ENCODE peak calls at places on chromosomes 3 and 15, in five cellular contexts. One of them, this sample, is unnamed.
A peak's percentile ranks its signal among the peaks of the same experiment; 100 is the strongest.

GRCh38 chr3:65338571-65338970 is 650.8 kb upstream of the ADAMTS9 start:
- DNase-seq in H9: no peak
- DNase-seq in heart left ventricle: no peak
- DNase-seq in left ventricle myocardium inferior: no peak
- DNase-seq in CD8-positive, alpha-beta T cell: no peak
- DNase-seq in this sample: no peak

GRCh38 chr3:107892960-107893359 is 197.9 kb downstream of the CD47 start:
- DNase-seq in H9: no peak
- DNase-seq in left ventricle myocardium inferior: no peak
- DNase-seq in CD8-positive, alpha-beta T cell: no peak
- DNase-seq in heart left ventricle: no peak
- DNase-seq in this sample: no peak

GRCh38 chr3:72137865-72138861 is 353.2 kb upstream of the PROK2 start:
- DNase-seq in left ventricle myocardium inferior: peak; percentile 41
- DNase-seq in CD8-positive, alpha-beta T cell: no peak
- DNase-seq in H9: no peak
- DNase-seq in heart left ventricle: peak; percentile 41
- DNase-seq in this sample: no peak

GRCh38 chr15:101045236-101045646 is 126.1 kb downstream of the LRRK1 start:
- DNase-seq in heart left ventricle: peak; percentile 49
- DNase-seq in CD8-positive, alpha-beta T cell: no peak
- DNase-seq in left ventricle myocardium inferior: peak; percentile 17
- DNase-seq in H9: peak; percentile 21
- DNase-seq in this sample: peak; percentile 25

GRCh38 chr3:143538577-143538981 is 309.7 kb downstream of the SLC9A9 start:
- DNase-seq in left ventricle myocardium inferior: no peak
- DNase-seq in heart left ventricle: no peak
- DNase-seq in CD8-positive, alpha-beta T cell: no peak
- DNase-seq in H9: no peak
- DNase-seq in this sample: no peak

GRCh38 chr15:73293773-73294172 is 75.0 kb downstream of the HCN4 start:
- DNase-seq in heart left ventricle: no peak
- DNase-seq in H9: no peak
- DNase-seq in CD8-positive, alpha-beta T cell: no peak
- DNase-seq in left ventricle myocardium inferior: no peak
- DNase-seq in this sample: no peak

GRCh38 chr3:13229291-13229949 is 156.2 kb upstream of the IQSEC1 start:
- DNase-seq in heart left ventricle: no peak
- DNase-seq in CD8-positive, alpha-beta T cell: no peak
- DNase-seq in left ventricle myocardium inferior: no peak
- DNase-seq in H9: peak; percentile 87
- DNase-seq in this sample: no peak

GRCh38 chr15:48579945-48580671 is 65.4 kb downstream of the FBN1 start:
- DNase-seq in heart left ventricle: no peak
- DNase-seq in H9: no peak
- DNase-seq in CD8-positive, alpha-beta T cell: no peak
- DNase-seq in left ventricle myocardium inferior: no peak
- DNase-seq in this sample: no peak

GRCh38 chr3:195563317-195563716 is 20.2 kb upstream of the PPP1R2 start:
- DNase-seq in CD8-positive, alpha-beta T cell: no peak
- DNase-seq in heart left ventricle: no peak
- DNase-seq in left ventricle myocardium inferior: no peak
- DNase-seq in H9: no peak
- DNase-seq in this sample: no peak

GRCh38 chr15:67023517-67024321 is 41.7 kb upstream of the SMAD3 start:
- DNase-seq in heart left ventricle: no peak
- DNase-seq in H9: no peak
- DNase-seq in CD8-positive, alpha-beta T cell: no peak
- DNase-seq in left ventricle myocardium inferior: no peak
- DNase-seq in this sample: no peak

GRCh38 chr3:177358085-177358967 is 161.0 kb upstream of the TBL1XR1 start:
- DNase-seq in heart left ventricle: peak; percentile 84
- DNase-seq in CD8-positive, alpha-beta T cell: peak; percentile 66
- DNase-seq in H9: peak; percentile 75
- DNase-seq in left ventricle myocardium inferior: peak; percentile 71
- DNase-seq in this sample: peak; percentile 80

GRCh38 chr15:65646486-65646885 is 24.7 kb downstream of the SLC24A1 start:
- DNase-seq in left ventricle myocardium inferior: no peak
- DNase-seq in CD8-positive, alpha-beta T cell: no peak
- DNase-seq in heart left ventricle: no peak
- DNase-seq in H9: no peak
- DNase-seq in this sample: no peak

GRCh38 chr3:71817262-71817661 is 32.3 kb upstream of the PROK2 start:
- DNase-seq in CD8-positive, alpha-beta T cell: no peak
- DNase-seq in left ventricle myocardium inferior: no peak
- DNase-seq in heart left ventricle: no peak
- DNase-seq in H9: no peak
- DNase-seq in this sample: no peak

GRCh38 chr3:138944842-138945645 is 1.9 kb downstream of the FOXL2 start:
- DNase-seq in CD8-positive, alpha-beta T cell: no peak
- DNase-seq in left ventricle myocardium inferior: no peak
- DNase-seq in H9: peak; percentile 75
- DNase-seq in heart left ventricle: no peak
- DNase-seq in this sample: no peak

GRCh38 chr3:3119393-3119851 is 7.3 kb upstream of the TRNT1 start:
- DNase-seq in CD8-positive, alpha-beta T cell: no peak
- DNase-seq in heart left ventricle: no peak
- DNase-seq in left ventricle myocardium inferior: no peak
- DNase-seq in H9: no peak
- DNase-seq in this sample: no peak

GRCh38 chr3:122628567-122628966 is 51.1 kb downstream of the PARP15 start:
- DNase-seq in left ventricle myocardium inferior: no peak
- DNase-seq in heart left ventricle: no peak
- DNase-seq in CD8-positive, alpha-beta T cell: no peak
- DNase-seq in H9: no peak
- DNase-seq in this sample: no peak

GRCh38 chr3:123442125-123442524 is 6.8 kb downstream of the ADCY5 start:
- DNase-seq in left ventricle myocardium inferior: no peak
- DNase-seq in CD8-positive, alpha-beta T cell: no peak
- DNase-seq in heart left ventricle: no peak
- DNase-seq in H9: no peak
- DNase-seq in this sample: no peak

GRCh38 chr3:48476426-48477053 is 27.4 kb downstream of the SHISA5 start:
- DNase-seq in left ventricle myocardium inferior: no peak
- DNase-seq in heart left ventricle: no peak
- DNase-seq in H9: no peak
- DNase-seq in CD8-positive, alpha-beta T cell: no peak
- DNase-seq in this sample: no peak

GRCh38 chr3:32817561-32818430 is at the start of gene TRIM71:
- DNase-seq in heart left ventricle: no peak
- DNase-seq in CD8-positive, alpha-beta T cell: no peak
- DNase-seq in H9: no peak
- DNase-seq in left ventricle myocardium inferior: no peak
- DNase-seq in this sample: no peak

GRCh38 chr15:74218172-74218885 is 15.7 kb upstream of the STRA6 start:
- DNase-seq in H9: no peak
- DNase-seq in left ventricle myocardium inferior: no peak
- DNase-seq in CD8-positive, alpha-beta T cell: no peak
- DNase-seq in heart left ventricle: no peak
- DNase-seq in this sample: no peak

DNA sequence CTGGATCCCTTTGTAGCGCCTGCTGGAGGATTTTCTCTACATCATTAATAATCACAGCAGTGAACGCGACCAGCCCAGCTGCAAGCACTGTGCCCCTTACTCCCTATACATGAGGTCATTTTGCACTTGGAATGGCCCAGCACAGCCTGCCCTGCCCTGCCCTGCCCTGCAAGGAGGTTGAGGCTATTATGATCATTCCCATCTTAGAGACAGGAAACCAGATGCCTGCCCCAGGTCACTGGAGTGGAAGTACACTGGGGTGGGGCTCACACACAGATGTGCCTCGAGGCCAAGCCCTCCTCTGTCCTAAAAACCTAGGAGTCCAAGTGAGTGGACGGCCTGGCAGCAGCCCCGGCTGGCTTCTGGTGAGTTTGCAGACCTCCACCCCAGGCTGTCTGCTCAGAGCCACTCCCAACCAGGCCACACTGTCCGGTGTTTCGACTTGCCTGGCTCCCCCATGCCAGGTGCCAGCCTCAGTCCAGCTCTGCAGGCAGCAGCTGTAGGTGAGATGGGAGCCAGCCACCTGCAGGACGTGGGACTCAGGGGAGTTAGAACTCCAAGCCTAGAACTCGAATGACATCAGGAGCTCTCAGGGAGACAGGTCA is 30.4 kb upstream of the SEC61A1 start:
- DNase-seq in CD8-positive, alpha-beta T cell: no peak
- DNase-seq in heart left ventricle: no peak
- DNase-seq in left ventricle myocardium inferior: no peak
- DNase-seq in H9: no peak
- DNase-seq in this sample: no peak
- H3K27ac ChIP-seq in CD8-positive, alpha-beta T cell: no peak overlapping the region
- H3K27ac ChIP-seq in heart left ventricle: no peak overlapping the region
- H3K27ac ChIP-seq in left ventricle myocardium inferior: no peak overlapping the region
- H3K27ac ChIP-seq in H9: no peak overlapping the region
- H3K27ac ChIP-seq in this sample: no peak overlapping the region

GRCh38 chr3:42741796-42742195 is 31.3 kb downstream of the CCDC13 start:
- DNase-seq in CD8-positive, alpha-beta T cell: no peak
- DNase-seq in heart left ventricle: no peak
- DNase-seq in left ventricle myocardium inferior: no peak
- DNase-seq in H9: peak; percentile 21
- DNase-seq in this sample: no peak
- H3K27ac ChIP-seq in CD8-positive, alpha-beta T cell: no peak overlapping the region
- H3K27ac ChIP-seq in heart left ventricle: no peak overlapping the region
- H3K27ac ChIP-seq in left ventricle myocardium inferior: peak overlapping the region; percentile 92
- H3K27ac ChIP-seq in H9: no peak overlapping the region
- H3K27ac ChIP-seq in this sample: peak overlapping the region; percentile 11

DNA sequence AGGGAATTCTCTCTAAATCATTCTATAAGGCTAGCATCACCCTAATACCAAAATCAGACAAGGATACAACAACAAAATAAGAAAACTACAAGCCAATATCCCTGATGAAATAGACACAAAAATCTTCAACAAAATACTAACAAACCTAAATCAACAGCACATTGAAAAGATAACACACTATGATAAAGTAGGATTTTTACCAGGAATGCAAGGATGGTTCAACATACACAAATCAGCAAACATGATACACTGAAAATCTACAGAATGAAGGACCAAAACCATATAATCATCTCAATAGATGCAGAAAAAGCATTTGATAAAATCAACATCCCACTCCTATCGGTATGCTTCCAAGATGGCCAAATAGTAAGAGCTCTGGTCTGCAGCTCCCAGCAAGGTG is 39.5 kb downstream of the ALDH1A2 start:
- DNase-seq in H9: no peak
- DNase-seq in left ventricle myocardium inferior: no peak
- DNase-seq in heart left ventricle: no peak
- DNase-seq in CD8-positive, alpha-beta T cell: no peak
- DNase-seq in this sample: no peak
- H3K27ac ChIP-seq in H9: no peak overlapping the region
- H3K27ac ChIP-seq in left ventricle myocardium inferior: no peak overlapping the region
- H3K27ac ChIP-seq in heart left ventricle: no peak overlapping the region
- H3K27ac ChIP-seq in CD8-positive, alpha-beta T cell: no peak overlapping the region
- H3K27ac ChIP-seq in this sample: no peak overlapping the region

GRCh38 chr15:38147246-38147645 is 105.4 kb upstream of the SPRED1 start:
- DNase-seq in left ventricle myocardium inferior: no peak
- DNase-seq in H9: no peak
- DNase-seq in heart left ventricle: no peak
- DNase-seq in CD8-positive, alpha-beta T cell: no peak
- DNase-seq in this sample: no peak

GRCh38 chr15:38150794-38151193 is 101.8 kb upstream of the SPRED1 start:
- DNase-seq in CD8-positive, alpha-beta T cell: no peak
- DNase-seq in heart left ventricle: no peak
- DNase-seq in H9: no peak
- DNase-seq in left ventricle myocardium inferior: no peak
- DNase-seq in this sample: no peak

GRCh38 chr15:38145671-38146111 is 106.9 kb upstream of the SPRED1 start:
- DNase-seq in left ventricle myocardium inferior: no peak
- DNase-seq in H9: no peak
- DNase-seq in CD8-positive, alpha-beta T cell: no peak
- DNase-seq in heart left ventricle: no peak
- DNase-seq in this sample: no peak

GRCh38 chr15:38148476-38148875 is 104.2 kb upstream of the SPRED1 start:
- DNase-seq in left ventricle myocardium inferior: no peak
- DNase-seq in heart left ventricle: no peak
- DNase-seq in H9: no peak
- DNase-seq in CD8-positive, alpha-beta T cell: no peak
- DNase-seq in this sample: no peak

DNA sequence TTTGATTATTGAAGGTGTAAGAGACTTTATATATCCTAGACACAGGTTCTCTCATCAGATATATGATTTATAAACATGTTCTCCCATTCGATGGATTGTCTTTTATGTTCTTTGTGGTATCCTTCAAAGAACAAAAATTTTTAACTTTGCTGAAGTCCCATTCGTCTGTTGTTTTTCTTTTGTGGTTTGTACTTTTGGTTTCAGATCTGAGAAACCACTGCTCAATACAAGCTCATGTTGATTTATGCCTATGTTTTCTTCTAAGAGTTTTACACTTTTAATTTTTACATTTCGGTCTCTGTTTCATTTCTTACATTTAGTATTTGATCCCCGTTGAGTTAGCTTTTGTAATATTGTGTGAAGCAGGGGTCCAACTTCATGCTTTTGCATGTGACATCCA is 103.3 kb upstream of the SPRED1 start:
- DNase-seq in H9: no peak
- DNase-seq in left ventricle myocardium inferior: no peak
- DNase-seq in heart left ventricle: no peak
- DNase-seq in CD8-positive, alpha-beta T cell: no peak
- DNase-seq in this sample: no peak
- H3K27ac ChIP-seq in H9: no peak overlapping the region
- H3K27ac ChIP-seq in left ventricle myocardium inferior: no peak overlapping the region
- H3K27ac ChIP-seq in heart left ventricle: no peak overlapping the region
- H3K27ac ChIP-seq in CD8-positive, alpha-beta T cell: no peak overlapping the region
- H3K27ac ChIP-seq in this sample: no peak overlapping the region

DNA sequence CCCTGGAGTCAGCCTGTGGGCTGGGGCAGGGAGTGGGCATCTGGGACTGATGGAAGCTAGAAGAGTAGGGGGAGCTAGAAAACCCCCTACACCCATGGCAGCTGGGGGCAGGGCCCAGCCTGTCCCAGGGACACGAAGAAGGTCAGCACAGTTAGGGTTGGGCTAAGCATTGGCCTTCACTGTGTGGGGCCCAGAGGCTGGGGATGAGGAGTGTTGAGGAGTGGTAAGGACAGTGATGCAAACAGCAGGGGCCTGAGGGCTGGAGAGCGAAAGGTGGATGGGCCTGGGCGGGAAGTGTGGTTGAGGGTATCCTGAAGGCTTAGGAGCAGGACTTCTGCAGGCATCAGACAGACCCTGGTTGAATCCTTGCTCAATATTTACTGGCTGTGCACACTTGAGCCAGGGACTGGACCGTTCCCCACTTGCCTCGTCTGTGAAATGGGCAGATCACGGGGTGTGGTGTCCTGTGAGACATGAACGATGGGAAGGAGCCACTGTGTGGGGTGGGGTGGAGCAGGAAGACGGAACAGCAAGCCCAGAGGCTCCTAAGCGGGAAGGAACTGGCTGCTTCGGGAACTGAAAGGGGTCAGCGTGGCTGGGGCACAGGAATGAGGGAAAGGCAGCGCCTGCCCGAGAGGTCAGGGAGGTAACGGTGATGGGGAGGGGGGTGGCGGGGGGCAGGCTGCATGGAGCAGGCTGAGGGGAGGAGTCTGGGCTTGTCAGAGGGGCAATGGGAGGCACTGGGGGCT is 7.3 kb downstream of the PRKCD start:
- DNase-seq in left ventricle myocardium inferior: peak; percentile 40
- DNase-seq in H9: no peak
- DNase-seq in CD8-positive, alpha-beta T cell: peak; percentile 9
- DNase-seq in heart left ventricle: no peak
- DNase-seq in this sample: no peak
- H3K27ac ChIP-seq in left ventricle myocardium inferior: peak overlapping the region; percentile 16
- H3K27ac ChIP-seq in H9: no peak overlapping the region
- H3K27ac ChIP-seq in CD8-positive, alpha-beta T cell: no peak overlapping the region
- H3K27ac ChIP-seq in heart left ventricle: no peak overlapping the region
- H3K27ac ChIP-seq in this sample: peak overlapping the region; percentile 30